ENCODE peak calls at places on chromosomes 5 and 9, in seven cellular contexts. B, T, I, L, N, K and U are unnamed samples.
A peak's percentile ranks its signal among the peaks of the same experiment; 100 is the strongest.

GRCh38 chr5:50595199-50595598 is 71.2 kb upstream of the PARP8 start:
- DNase-seq in B (no peak), T (no peak), I (peak; percentile 86), L (no peak), N (no peak), K (peak; percentile 86), U (peak; percentile 88)

GRCh38 chr5:64612349-64612961 is 77.8 kb upstream of the SHISAL2B start:
- DNase-seq in B (no peak), T (peak; percentile 27), I (peak; percentile 56), L (peak; percentile 63), N (no peak), K (peak; percentile 57), U (peak; percentile 69)

GRCh38 chr9:89021154-89021803 is 30.0 kb downstream of the S1PR3 start:
- DNase-seq in B (no peak), T (peak; percentile 66), I (peak; percentile 78), L (no peak), N (no peak), K (peak; percentile 77), U (peak; percentile 95)

GRCh38 chr9:84424945-84425344 is 84.4 kb upstream of the SLC28A3 start:
- DNase-seq in B (no peak), T (no peak), I (no peak), L (no peak), N (no peak), K (no peak), U (no peak)

GRCh38 chr5:120817044-120817985 is 353.2 kb downstream of the PRR16 start:
- DNase-seq in B (no peak), T (peak; percentile 20), I (peak; percentile 5), L (peak; percentile 5), N (no peak), K (no peak), U (peak; percentile 35)

GRCh38 chr9:73143606-73144328 is 7.9 kb upstream of the ANXA1 start:
- DNase-seq in B (no peak), T (peak; percentile 55), I (peak; percentile 83), L (no peak), N (no peak), K (peak; percentile 71), U (peak; percentile 88)

GRCh38 chr5:39547548-39548154 is 122.9 kb upstream of the DAB2 start:
- DNase-seq in B (no peak), T (peak; percentile 51), I (peak; percentile 44), L (peak; percentile 21), N (no peak), K (peak; percentile 82), U (peak; percentile 71)

GRCh38 chr9:8890695-8891094 is 1091.1 kb upstream of the DMAC1 start:
- DNase-seq in B (no peak), T (no peak), I (no peak), L (no peak), N (no peak), K (no peak), U (no peak)

GRCh38 chr9:97808415-97808814 is 44.6 kb upstream of the FOXE1 start:
- DNase-seq in B (no peak), T (no peak), I (no peak), L (no peak), N (no peak), K (no peak), U (no peak)

GRCh38 chr5:38994329-38994927 is 79.8 kb downstream of the RICTOR start:
- DNase-seq in B (peak; percentile 12), T (peak; percentile 33), I (peak; percentile 61), L (no peak), N (no peak), K (peak; percentile 53), U (peak; percentile 77)

GRCh38 chr9:35593581-35593980 is 11.5 kb upstream of the TESK1 start:
- DNase-seq in B (no peak), T (no peak), I (no peak), L (no peak), N (no peak), K (no peak), U (no peak)

GRCh38 chr5:54273715-54274114 is 36.7 kb downstream of the ARL15 start:
- DNase-seq in B (no peak), T (no peak), I (no peak), L (no peak), N (no peak), K (no peak), U (no peak)

GRCh38 chr9:119044801-119045200 is 324.4 kb downstream of the BRINP1 start:
- DNase-seq in B (no peak), T (no peak), I (peak; percentile 45), L (no peak), N (no peak), K (peak; percentile 59), U (peak; percentile 31)

GRCh38 chr5:625516-625915 is 13.4 kb downstream of the CEP72 start:
- DNase-seq in B (no peak), T (no peak), I (no peak), L (no peak), N (no peak), K (no peak), U (no peak)

GRCh38 chr9:98781588-98782383 is 14.6 kb downstream of the ANKS6 start:
- DNase-seq in B (no peak), T (no peak), I (peak; percentile 92), L (no peak), N (no peak), K (no peak), U (no peak)